ENCODE peak calls at places on chromosomes 2 and 18, in nine cellular contexts. O, N, T, S, A, G, U, P and H are unnamed samples.

GRCh38 chr18:7955175-7955574 is 388.1 kb downstream of the PTPRM start:
- DNase-seq in O (no peak), N (no peak), T (no peak), S (no peak), A (no peak), G (no peak), U (no peak), P (no peak), H (no peak)

GRCh38 chr2:207693641-207694249 is 17.7 kb upstream of the CCNYL1 start:
- DNase-seq in O (no peak), N (no peak), T (no peak), S (no peak), A (no peak), G (no peak), U (no peak), P (no peak), H (no peak)

GRCh38 chr2:127610561-127610960 is 35.4 kb upstream of the GPR17 start:
- DNase-seq in O (no peak), N (no peak), T (no peak), S (no peak), A (no peak), G (no peak), U (no peak), P (peak), H (no peak)

GRCh38 chr2:238745997-238746396 is 101.9 kb upstream of the TWIST2 start:
- DNase-seq in O (no peak), N (no peak), T (no peak), S (no peak), A (no peak), G (no peak), U (no peak), P (no peak), H (no peak)

GRCh38 chr2:58155160-58155778 is 85.9 kb downstream of the FANCL start:
- DNase-seq in O (no peak), N (no peak), T (no peak), S (no peak), A (no peak), G (no peak), U (no peak), P (no peak), H (no peak)

GRCh38 chr2:20381457-20381856 is 30.8 kb upstream of the PUM2 start:
- DNase-seq in O (peak), N (no peak), T (peak), S (no peak), A (peak), G (no peak), U (no peak), P (no peak), H (no peak)

GRCh38 chr2:238285653-238286082 is 2.7 kb downstream of the PER2 start:
- DNase-seq in O (peak), N (no peak), T (peak), S (no peak), A (peak), G (peak), U (no peak), P (peak), H (no peak)

GRCh38 chr2:211477537-211478275 is 921.3 kb downstream of the CPS1 start:
- DNase-seq in O (no peak), N (no peak), T (no peak), S (no peak), A (no peak), G (no peak), U (no peak), P (no peak), H (no peak)

GRCh38 chr2:231632559-231633142 is 40.0 kb downstream of the TEX44 start:
- DNase-seq in O (no peak), N (no peak), T (peak), S (no peak), A (no peak), G (no peak), U (no peak), P (no peak), H (no peak)

GRCh38 chr2:121831841-121832240 is 76.4 kb downstream of the TSN start:
- DNase-seq in O (no peak), N (no peak), T (no peak), S (no peak), A (no peak), G (peak), U (no peak), P (no peak), H (no peak)